ENCODE peak calls at places on chromosomes 1 and 21, in four cellular contexts. One of them, this sample, is unnamed.

GRCh38 chr1:245931450-245931849 is 575.6 kb downstream of the SMYD3 start:
- DNase-seq in COR-L47: no peak
- DNase-seq in AG09309: no peak
- DNase-seq in Kasumi-1: no peak
- DNase-seq in this sample: no peak

GRCh38 chr1:227949954-227950734 is 2.4 kb upstream of the WNT9A start:
- DNase-seq in COR-L47: no peak
- DNase-seq in AG09309: no peak
- DNase-seq in Kasumi-1: no peak
- DNase-seq in this sample: no peak

GRCh38 chr1:23188434-23188884 is 19.8 kb upstream of the LUZP1 start:
- DNase-seq in COR-L47: no peak
- DNase-seq in AG09309: no peak
- DNase-seq in Kasumi-1: no peak
- DNase-seq in this sample: peak; percentile 92

GRCh38 chr1:33257759-33258712 is 1.7 kb downstream of the ZNF362 start:
- DNase-seq in COR-L47: no peak
- DNase-seq in AG09309: no peak
- DNase-seq in Kasumi-1: no peak
- DNase-seq in this sample: no peak

GRCh38 chr21:26519142-26519541 is 53.9 kb downstream of the CYYR1 start:
- DNase-seq in COR-L47: no peak
- DNase-seq in AG09309: no peak
- DNase-seq in Kasumi-1: no peak
- DNase-seq in this sample: no peak

GRCh38 chr1:5975133-5975880 is 16.9 kb downstream of the NPHP4 start:
- DNase-seq in COR-L47: peak; percentile 28
- DNase-seq in AG09309: peak; percentile 17
- DNase-seq in Kasumi-1: peak; percentile 69
- DNase-seq in this sample: peak; percentile 10

GRCh38 chr1:96306809-96307208 is 414.8 kb upstream of the PTBP2 start:
- DNase-seq in COR-L47: no peak
- DNase-seq in AG09309: peak; percentile 52
- DNase-seq in Kasumi-1: no peak
- DNase-seq in this sample: no peak

GRCh38 chr1:201586806-201587205 is 47.9 kb downstream of the NAV1 start:
- DNase-seq in COR-L47: no peak
- DNase-seq in AG09309: no peak
- DNase-seq in Kasumi-1: no peak
- DNase-seq in this sample: no peak